ENCODE peak calls at places on chromosomes 4 and X, in six cellular contexts. Z, H, I, A, W and V are unnamed samples.

GRCh38 chrX:48910926-48911406 is 480 bp downstream of the SLC35A2 start:
- DNase-seq in H (no peak), W (no peak), A (no peak), I (no peak), Z (no peak), V (no peak)

GRCh38 chr4:123811763-123812390 is 415.3 kb downstream of the SPRY1 start:
- DNase-seq in W (no peak), Z (no peak), A (no peak), I (no peak), H (no peak), V (no peak)

GRCh38 chr4:184674011-184674410 is 24.5 kb downstream of the PRIMPOL start:
- DNase-seq in A (no peak), I (no peak), H (no peak), W (peak), Z (no peak), V (no peak)

GRCh38 chrX:101485212-101486064 is at the start of gene ARMCX4:
- DNase-seq in I (no peak), A (no peak), H (peak), Z (peak), W (peak), V (no peak)

GRCh38 chr4:87006531-87007344 is 71.9 kb downstream of the AFF1 start:
- DNase-seq in H (peak), I (peak), Z (peak), A (peak), W (peak), V (peak)

GRCh38 chrX:107450823-107451509 is 1.5 kb downstream of the FRMPD3 start:
- DNase-seq in W (no peak), A (no peak), I (peak), H (peak), Z (no peak), V (no peak)

GRCh38 chr4:25144870-25145481 is 15.3 kb downstream of the SEPSECS start:
- DNase-seq in W (peak), H (no peak), I (no peak), Z (no peak), A (no peak), V (no peak)

GRCh38 chrX:19443886-19444530 is 71.3 kb downstream of the MAP3K15 start:
- DNase-seq in H (no peak), I (no peak), W (no peak), Z (no peak), A (no peak), V (no peak)

GRCh38 chrX:101206471-101206870 is 13.1 kb upstream of the DRP2 start:
- DNase-seq in W (peak), H (no peak), A (no peak), Z (no peak), I (no peak), V (no peak)

GRCh38 chr4:185359767-185360446 is 35.8 kb downstream of the LRP2BP start:
- DNase-seq in H (no peak), A (no peak), I (no peak), W (peak), Z (no peak), V (no peak)

GRCh38 chr4:30763337-30763736 is 43.2 kb downstream of the PCDH7 start:
- DNase-seq in A (no peak), I (no peak), W (peak), Z (no peak), H (no peak), V (no peak)

GRCh38 chr4:34046580-34046979 is 2197.7 kb downstream of the ARAP2 start:
- DNase-seq in W (peak), I (no peak), A (no peak), H (no peak), Z (no peak), V (no peak)

GRCh38 chr4:52102587-52102986 is 51.5 kb downstream of the SPATA18 start:
- DNase-seq in H (no peak), I (no peak), A (no peak), Z (no peak), W (no peak), V (no peak)

GRCh38 chr4:152166567-152166966 is 369.3 kb downstream of the FBXW7 start:
- DNase-seq in I (no peak), H (peak), W (peak), Z (no peak), A (no peak), V (no peak)

GRCh38 chr4:141074098-141074878 is 59.0 kb downstream of the RNF150 start:
- DNase-seq in A (no peak), Z (no peak), W (no peak), I (no peak), H (no peak), V (no peak)
- TF ChIP-seq CTCF in A (no peak), Z (no peak), W (no peak), I (no peak), H (no peak), V (no peak)

GRCh38 chr4:149896428-149896827 is 80.8 kb upstream of the IQCM start:
- DNase-seq in W (peak), Z (no peak), A (no peak), I (no peak), H (peak), V (no peak)
- TF ChIP-seq CTCF in W (peak), Z (no peak), A (no peak), I (no peak), H (no peak), V (no peak)

DNA sequence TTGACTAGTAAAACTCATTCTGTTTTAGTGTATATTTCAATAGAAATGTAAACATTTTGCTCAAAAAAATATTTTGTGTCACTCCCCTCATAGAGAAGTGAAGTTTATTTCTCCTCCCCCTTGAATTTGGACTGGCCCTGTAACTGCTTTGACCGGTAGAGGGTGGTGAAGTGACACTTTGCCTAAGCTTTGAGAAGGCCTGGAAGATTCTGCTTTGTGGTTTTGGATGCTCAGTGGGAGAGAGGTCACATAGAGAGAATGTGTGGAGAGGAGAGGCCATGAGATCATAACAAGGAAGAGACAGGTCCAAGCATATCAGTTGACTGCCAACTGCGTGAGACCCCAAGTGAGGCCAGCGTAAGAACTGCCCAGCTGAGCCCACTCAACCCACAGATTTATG is 19.1 kb upstream of the ARX start:
- DNase-seq in I (no peak), W (peak), H (no peak), A (no peak), Z (no peak), V (no peak)
- TF ChIP-seq CTCF in I (no peak), W (peak), H (no peak), A (no peak), Z (no peak), V (no peak)

GRCh38 chr4:186554485-186554884 is 882 bp downstream of the MTNR1A start:
- DNase-seq in W (peak), A (peak), H (peak), Z (no peak), I (no peak), V (no peak)
- TF ChIP-seq CTCF in W (peak), A (no peak), H (no peak), Z (no peak), I (no peak), V (no peak)

GRCh38 chr4:89009653-89010369 is 47.2 kb downstream of the FAM13A start:
- DNase-seq in H (no peak), W (no peak), Z (no peak), I (no peak), A (no peak), V (no peak)
- TF ChIP-seq CTCF in H (no peak), W (no peak), Z (no peak), I (no peak), A (no peak), V (no peak)

DNA sequence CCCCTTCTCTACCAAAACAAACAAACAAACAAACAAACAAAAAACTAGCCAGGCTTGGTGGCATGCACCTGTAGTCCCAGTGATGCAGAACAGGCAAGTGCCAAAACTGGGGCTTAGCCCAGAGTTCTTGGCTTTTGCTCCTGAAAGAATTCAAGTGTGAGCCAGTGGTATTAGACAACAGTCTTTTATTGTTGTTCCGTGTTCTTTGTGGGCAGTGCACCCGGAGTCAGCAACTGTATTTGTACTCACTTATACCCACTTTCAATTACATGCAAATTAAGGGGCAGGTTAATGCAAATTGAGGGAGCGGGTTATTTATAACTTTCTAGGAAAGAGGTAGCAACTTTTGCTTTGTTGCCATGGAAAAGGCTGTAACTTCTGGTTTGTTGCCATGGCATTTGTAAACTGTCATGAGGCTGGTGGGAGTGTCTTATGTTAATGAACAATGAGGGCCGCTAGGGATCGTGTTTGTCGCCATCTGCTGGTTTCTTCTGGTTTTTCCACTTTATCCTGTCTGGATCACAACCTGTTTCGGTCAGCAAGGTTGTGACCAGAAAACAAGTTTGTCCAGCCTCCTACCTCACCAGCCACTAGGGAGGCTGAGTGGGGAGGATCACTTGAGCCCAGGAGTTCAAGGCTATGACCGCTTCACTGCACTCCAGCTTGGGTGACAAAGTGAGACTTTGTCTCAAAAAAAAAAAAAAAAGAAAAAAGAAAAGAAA is 88.8 kb upstream of the ESX1 start:
- DNase-seq in A (peak), I (no peak), H (peak), Z (no peak), W (peak), V (peak)
- TF ChIP-seq CTCF in A (peak), I (no peak), H (peak), Z (peak), W (peak), V (peak)

GRCh38 chrX:12115377-12115776 is 22.9 kb upstream of the FRMPD4 start:
- DNase-seq in Z (no peak), A (no peak), H (peak), I (no peak), W (no peak), V (no peak)
- TF ChIP-seq CTCF in Z (no peak), A (no peak), H (peak), I (no peak), W (no peak), V (no peak)